ENCODE peak calls at places on chromosomes 13 and 19, in seven cellular contexts. One of them, this sample, is unnamed.

GRCh38 chr19:6138066-6138465 is 2.6 kb downstream of the ACSBG2 start:
- DNase-seq in HCT116: no peak
- DNase-seq in HepG2: no peak
- DNase-seq in H1: no peak
- DNase-seq in GM12878: no peak
- DNase-seq in K562: no peak
- DNase-seq in T47D: no peak
- DNase-seq in this sample: peak

GRCh38 chr19:55553217-55554182 is 8.2 kb upstream of the SBK3 start:
- DNase-seq in K562: no peak
- DNase-seq in HCT116: no peak
- DNase-seq in HepG2: peak
- DNase-seq in H1: no peak
- DNase-seq in T47D: no peak
- DNase-seq in GM12878: no peak
- DNase-seq in this sample: no peak

GRCh38 chr19:48568345-48568886 is 16.4 kb downstream of the SULT2B1 start:
- DNase-seq in H1: peak
- DNase-seq in K562: peak
- DNase-seq in T47D: peak
- DNase-seq in HCT116: peak
- DNase-seq in HepG2: peak
- DNase-seq in GM12878: no peak
- DNase-seq in this sample: peak

GRCh38 chr13:87677334-87678234 is 6.4 kb downstream of the SLITRK5 start:
- DNase-seq in GM12878: no peak
- DNase-seq in HCT116: no peak
- DNase-seq in K562: no peak
- DNase-seq in HepG2: peak
- DNase-seq in T47D: peak
- DNase-seq in H1: peak
- DNase-seq in this sample: peak

GRCh38 chr13:90500569-90500968 is 846.9 kb upstream of the MIR17HG start:
- DNase-seq in K562: peak
- DNase-seq in GM12878: no peak
- DNase-seq in HCT116: no peak
- DNase-seq in H1: no peak
- DNase-seq in HepG2: no peak
- DNase-seq in T47D: no peak
- DNase-seq in this sample: no peak

GRCh38 chr19:49988433-49988832 is 27.5 kb upstream of the SIGLEC11 start:
- DNase-seq in HepG2: no peak
- DNase-seq in GM12878: no peak
- DNase-seq in H1: no peak
- DNase-seq in T47D: no peak
- DNase-seq in K562: no peak
- DNase-seq in HCT116: no peak
- DNase-seq in this sample: no peak

GRCh38 chr19:3163230-3163886 is 15.2 kb upstream of the S1PR4 start:
- DNase-seq in HepG2: peak
- DNase-seq in K562: peak
- DNase-seq in H1: peak
- DNase-seq in T47D: peak
- DNase-seq in HCT116: no peak
- DNase-seq in GM12878: no peak
- DNase-seq in this sample: peak

GRCh38 chr19:20664917-20665781 is 3.8 kb upstream of the ZNF626 start:
- DNase-seq in GM12878: no peak
- DNase-seq in HCT116: no peak
- DNase-seq in K562: peak
- DNase-seq in H1: no peak
- DNase-seq in HepG2: peak
- DNase-seq in T47D: no peak
- DNase-seq in this sample: no peak

GRCh38 chr13:109155301-109155761 is 525.9 kb downstream of the MYO16 start:
- DNase-seq in K562: no peak
- DNase-seq in H1: no peak
- DNase-seq in GM12878: no peak
- DNase-seq in HepG2: no peak
- DNase-seq in T47D: no peak
- DNase-seq in HCT116: peak
- DNase-seq in this sample: no peak

GRCh38 chr19:28465317-28466086 is 747.4 kb downstream of the UQCRFS1 start:
- DNase-seq in HCT116: no peak
- DNase-seq in K562: no peak
- DNase-seq in H1: no peak
- DNase-seq in GM12878: no peak
- DNase-seq in HepG2: no peak
- DNase-seq in T47D: no peak
- DNase-seq in this sample: no peak

GRCh38 chr19:28468701-28469459 is 744.1 kb downstream of the UQCRFS1 start:
- DNase-seq in HCT116: no peak
- DNase-seq in HepG2: no peak
- DNase-seq in K562: peak
- DNase-seq in H1: no peak
- DNase-seq in GM12878: no peak
- DNase-seq in T47D: no peak
- DNase-seq in this sample: no peak

GRCh38 chr19:28469544-28469943 is 743.4 kb downstream of the UQCRFS1 start:
- DNase-seq in HCT116: no peak
- DNase-seq in GM12878: no peak
- DNase-seq in HepG2: no peak
- DNase-seq in H1: no peak
- DNase-seq in T47D: no peak
- DNase-seq in K562: no peak
- DNase-seq in this sample: no peak

GRCh38 chr19:28463493-28464053 is 749.4 kb downstream of the UQCRFS1 start:
- DNase-seq in HepG2: no peak
- DNase-seq in HCT116: no peak
- DNase-seq in T47D: no peak
- DNase-seq in K562: no peak
- DNase-seq in GM12878: no peak
- DNase-seq in H1: no peak
- DNase-seq in this sample: no peak

DNA sequence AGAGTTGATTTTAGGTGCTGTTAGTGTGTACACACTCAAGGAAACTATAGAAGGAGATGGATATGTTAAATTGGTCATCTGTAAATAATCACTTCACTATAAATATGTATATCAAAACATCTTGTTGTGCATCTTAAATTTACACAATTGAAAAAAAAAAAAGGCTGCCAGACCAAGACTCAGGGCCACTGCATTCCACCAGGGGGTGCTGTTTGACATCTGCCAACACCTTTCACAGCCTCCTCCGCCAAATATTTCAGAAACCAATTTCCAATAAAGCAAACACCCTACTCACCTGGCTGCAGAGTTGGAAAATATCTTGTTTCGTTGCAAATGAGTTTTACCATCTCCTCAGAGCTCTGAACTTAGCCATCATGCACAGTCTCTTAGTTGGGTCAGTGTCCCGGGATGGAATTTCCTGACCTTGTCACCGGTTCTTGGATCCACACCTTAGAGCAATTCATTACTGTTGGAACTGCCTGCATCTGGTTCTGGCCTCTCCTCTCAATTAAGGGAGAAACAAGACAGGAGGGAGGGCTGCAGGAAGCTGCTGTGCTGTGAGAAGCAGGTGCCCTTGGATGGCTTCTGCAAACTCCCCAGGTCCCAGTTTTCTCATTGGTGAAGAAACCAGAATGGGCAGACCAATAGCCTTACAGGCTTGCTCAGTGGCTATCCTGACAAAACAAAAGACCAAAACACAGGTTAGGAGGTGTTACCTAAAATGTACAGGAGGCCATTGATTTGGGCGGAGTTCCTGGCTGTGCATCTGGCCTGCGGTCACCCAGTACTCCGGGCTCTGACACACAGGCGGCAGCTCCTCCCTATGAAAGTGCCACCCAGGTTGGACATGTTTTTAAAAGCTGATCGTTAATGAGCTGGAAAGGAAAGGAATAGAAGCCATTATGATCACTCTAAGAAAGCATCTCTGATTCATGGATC is 746.6 kb downstream of the UQCRFS1 start:
- DNase-seq in H1: peak
- DNase-seq in HepG2: peak
- DNase-seq in K562: peak
- DNase-seq in T47D: peak
- DNase-seq in GM12878: no peak
- DNase-seq in HCT116: no peak
- DNase-seq in this sample: peak
- TF ChIP-seq JUND in H1: no peak
- TF ChIP-seq JUND in HepG2: no peak
- TF ChIP-seq JUND in K562: no peak
- TF ChIP-seq JUND in T47D: no peak
- TF ChIP-seq JUND in GM12878: no peak
- TF ChIP-seq JUND in HCT116: no peak
- TF ChIP-seq JUND in this sample: no peak

DNA sequence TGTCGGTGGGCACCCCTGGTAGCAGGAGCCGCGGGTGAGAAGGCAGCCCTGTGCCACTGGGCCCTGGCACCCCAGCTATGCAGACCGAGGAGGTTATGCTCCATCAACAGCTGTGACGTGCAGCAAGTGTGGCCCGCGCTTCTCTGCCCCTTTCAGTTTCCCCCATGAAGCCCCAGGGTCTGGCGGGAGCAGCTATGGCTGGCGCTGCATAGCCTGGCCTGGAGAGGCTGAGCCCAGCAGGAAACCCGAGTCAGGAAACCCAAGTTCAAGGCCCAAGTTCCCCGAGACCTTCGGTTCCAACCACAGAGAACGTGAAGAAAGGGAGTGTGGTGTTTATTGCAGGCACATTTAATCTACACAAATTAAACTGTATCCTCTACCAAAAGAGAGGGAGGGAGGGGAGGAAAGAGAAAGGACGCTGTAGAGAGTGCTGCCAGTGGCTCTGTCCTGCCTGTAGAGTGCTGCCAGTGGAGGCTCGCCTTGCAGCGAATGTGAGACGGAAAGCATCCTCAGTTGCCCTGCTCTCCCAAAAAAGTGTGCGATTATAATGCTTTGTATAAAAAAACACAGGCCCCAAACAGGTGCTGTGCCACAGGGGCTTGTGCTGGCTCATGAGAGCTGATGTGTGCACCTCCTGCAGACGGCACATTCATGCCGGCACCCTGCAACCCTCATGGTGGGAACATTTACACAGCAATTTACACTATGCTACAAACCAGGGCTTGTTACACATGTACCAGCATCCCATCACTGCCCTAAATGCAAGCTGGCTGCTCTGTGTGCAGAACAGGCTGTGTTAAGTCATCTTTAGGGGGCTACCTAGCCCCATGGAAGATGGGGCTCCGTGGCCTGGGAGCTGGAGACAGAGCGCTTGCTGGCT is 16.3 kb downstream of the POP4 start:
- DNase-seq in GM12878: no peak
- DNase-seq in H1: no peak
- DNase-seq in HepG2: no peak
- DNase-seq in HCT116: no peak
- DNase-seq in T47D: no peak
- DNase-seq in K562: no peak
- DNase-seq in this sample: peak
- TF ChIP-seq JUND in GM12878: no peak
- TF ChIP-seq JUND in H1: no peak
- TF ChIP-seq JUND in HepG2: no peak
- TF ChIP-seq JUND in HCT116: no peak
- TF ChIP-seq JUND in T47D: no peak
- TF ChIP-seq JUND in K562: no peak
- TF ChIP-seq JUND in this sample: no peak

DNA sequence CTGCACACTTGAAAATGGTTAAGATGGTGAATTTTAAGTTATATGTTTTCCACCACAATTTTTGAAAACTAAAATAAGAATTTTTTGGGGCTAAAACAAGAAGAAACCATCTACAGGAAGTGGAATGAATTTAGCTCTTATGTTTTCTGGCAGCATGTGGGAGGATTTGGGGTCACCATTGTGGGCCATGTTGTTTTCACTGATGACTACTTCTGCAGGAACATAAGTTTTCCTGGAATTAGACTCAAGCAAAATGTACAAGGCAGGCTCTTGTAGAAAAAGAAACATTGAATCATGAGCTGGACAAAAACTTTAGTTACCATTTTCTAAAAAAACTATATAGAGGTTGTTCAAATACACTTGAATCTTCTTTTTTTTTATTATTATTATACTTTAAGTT is 125.3 kb upstream of the C1QTNF9B start:
- DNase-seq in GM12878: no peak
- DNase-seq in K562: no peak
- DNase-seq in HepG2: no peak
- DNase-seq in T47D: no peak
- DNase-seq in H1: no peak
- DNase-seq in HCT116: no peak
- DNase-seq in this sample: no peak
- TF ChIP-seq JUND in GM12878: no peak
- TF ChIP-seq JUND in K562: no peak
- TF ChIP-seq JUND in HepG2: no peak
- TF ChIP-seq JUND in T47D: no peak
- TF ChIP-seq JUND in H1: no peak
- TF ChIP-seq JUND in HCT116: no peak
- TF ChIP-seq JUND in this sample: no peak

DNA sequence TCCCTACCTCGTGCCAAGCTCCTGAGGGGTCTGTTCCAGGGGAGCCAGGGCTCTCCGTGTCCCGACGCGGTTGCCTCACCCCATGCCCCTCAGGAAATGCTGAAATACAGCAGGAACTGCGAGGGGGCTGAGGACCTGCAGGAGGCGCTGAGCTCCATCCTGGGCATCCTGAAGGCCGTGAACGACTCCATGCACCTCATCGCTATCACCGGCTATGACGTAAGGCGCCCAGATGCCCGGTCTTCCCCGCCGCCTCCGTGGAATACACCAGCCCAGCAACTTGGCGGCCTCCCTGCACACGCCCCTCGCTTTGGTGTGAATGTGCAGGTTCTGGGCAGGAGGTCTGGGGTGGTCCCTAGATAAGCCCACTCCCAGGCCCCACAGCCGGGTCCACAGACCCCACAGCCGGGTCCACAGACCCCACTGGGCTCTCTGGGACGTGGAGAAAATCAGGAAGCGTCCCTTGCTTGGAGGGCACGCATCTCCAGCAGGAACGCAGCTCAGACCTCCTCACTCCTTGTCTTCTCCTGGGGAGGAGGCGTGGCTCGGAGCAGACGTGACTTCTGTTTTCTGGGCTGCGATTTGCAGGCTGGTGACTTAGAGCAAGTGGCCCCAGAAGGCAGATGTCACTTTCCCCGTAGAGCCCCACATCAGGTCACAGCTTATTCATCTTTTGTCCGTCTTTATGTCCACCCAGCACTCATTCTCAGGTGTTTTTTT is 19.4 kb upstream of the F7 start:
- DNase-seq in K562: peak
- DNase-seq in HepG2: no peak
- DNase-seq in GM12878: no peak
- DNase-seq in T47D: no peak
- DNase-seq in H1: no peak
- DNase-seq in HCT116: no peak
- DNase-seq in this sample: no peak
- TF ChIP-seq JUND in K562: peak
- TF ChIP-seq JUND in HepG2: no peak
- TF ChIP-seq JUND in GM12878: no peak
- TF ChIP-seq JUND in T47D: no peak
- TF ChIP-seq JUND in H1: no peak
- TF ChIP-seq JUND in HCT116: no peak
- TF ChIP-seq JUND in this sample: no peak